ENCODE peak calls at places on chromosome 22, in four cellular contexts. One of them, this sample, is unnamed.

GRCh38 chr22:45331486-45331885 is 21.8 kb downstream of the FAM118A start:
- DNase-seq in DMS79: no peak
- DNase-seq in naive thymus-derived CD4-positive, alpha-beta T cell: no peak
- DNase-seq in RWPE1: no peak
- DNase-seq in this sample: no peak

GRCh38 chr22:25563757-25564319 is 637 bp upstream of the GRK3 start:
- DNase-seq in DMS79: no peak
- DNase-seq in naive thymus-derived CD4-positive, alpha-beta T cell: no peak
- DNase-seq in RWPE1: no peak
- DNase-seq in this sample: peak

GRCh38 chr22:44648821-44649566 is 53.0 kb upstream of the PRR5 start:
- DNase-seq in DMS79: no peak
- DNase-seq in naive thymus-derived CD4-positive, alpha-beta T cell: no peak
- DNase-seq in RWPE1: peak
- DNase-seq in this sample: peak

GRCh38 chr22:50531546-50532352 is 1.9 kb upstream of the TYMP start:
- DNase-seq in DMS79: no peak
- DNase-seq in naive thymus-derived CD4-positive, alpha-beta T cell: peak
- DNase-seq in RWPE1: no peak
- DNase-seq in this sample: peak

GRCh38 chr22:22710719-22711531 is 66.5 kb downstream of the GGTLC2 start:
- DNase-seq in DMS79: no peak
- DNase-seq in naive thymus-derived CD4-positive, alpha-beta T cell: peak
- DNase-seq in RWPE1: peak
- DNase-seq in this sample: peak

GRCh38 chr22:45533731-45534130 is 31.0 kb downstream of the FBLN1 start:
- DNase-seq in DMS79: no peak
- DNase-seq in naive thymus-derived CD4-positive, alpha-beta T cell: no peak
- DNase-seq in RWPE1: no peak
- DNase-seq in this sample: no peak

GRCh38 chr22:31393890-31394289 is 5.5 kb upstream of the DRG1 start:
- DNase-seq in DMS79: no peak
- DNase-seq in naive thymus-derived CD4-positive, alpha-beta T cell: no peak
- DNase-seq in RWPE1: no peak
- DNase-seq in this sample: no peak

GRCh38 chr22:20989323-20990138 is 7.4 kb downstream of the LZTR1 start:
- DNase-seq in DMS79: no peak
- DNase-seq in naive thymus-derived CD4-positive, alpha-beta T cell: no peak
- DNase-seq in RWPE1: no peak
- DNase-seq in this sample: no peak

GRCh38 chr22:42321908-42322561 is 51.6 kb upstream of the TCF20 start:
- DNase-seq in DMS79: peak
- DNase-seq in naive thymus-derived CD4-positive, alpha-beta T cell: no peak
- DNase-seq in RWPE1: no peak
- DNase-seq in this sample: peak

GRCh38 chr22:40679249-40679963 is at the start of gene MCHR1:
- DNase-seq in DMS79: no peak
- DNase-seq in naive thymus-derived CD4-positive, alpha-beta T cell: no peak
- DNase-seq in RWPE1: no peak
- DNase-seq in this sample: no peak

GRCh38 chr22:21451545-21452520 is 15.4 kb upstream of the TMEM191C start:
- DNase-seq in DMS79: no peak
- DNase-seq in naive thymus-derived CD4-positive, alpha-beta T cell: no peak
- DNase-seq in RWPE1: no peak
- DNase-seq in this sample: no peak

GRCh38 chr22:41833369-41834004 is 582 bp downstream of the SREBF2 start:
- DNase-seq in DMS79: no peak
- DNase-seq in naive thymus-derived CD4-positive, alpha-beta T cell: peak
- DNase-seq in RWPE1: no peak
- DNase-seq in this sample: no peak

GRCh38 chr22:42500164-42500835 is 19.3 kb downstream of the RRP7A start:
- DNase-seq in DMS79: no peak
- DNase-seq in naive thymus-derived CD4-positive, alpha-beta T cell: peak
- DNase-seq in RWPE1: peak
- DNase-seq in this sample: peak

GRCh38 chr22:19398206-19398605 is 33.3 kb downstream of the HIRA start:
- DNase-seq in DMS79: no peak
- DNase-seq in naive thymus-derived CD4-positive, alpha-beta T cell: no peak
- DNase-seq in RWPE1: no peak
- DNase-seq in this sample: no peak

GRCh38 chr22:18067548-18068341 is 10.0 kb upstream of the PEX26 start:
- DNase-seq in DMS79: no peak
- DNase-seq in naive thymus-derived CD4-positive, alpha-beta T cell: no peak
- DNase-seq in RWPE1: no peak
- DNase-seq in this sample: no peak

GRCh38 chr22:41237036-41237706 is 3.6 kb downstream of the CHADL start:
- DNase-seq in DMS79: peak
- DNase-seq in naive thymus-derived CD4-positive, alpha-beta T cell: no peak
- DNase-seq in RWPE1: no peak
- DNase-seq in this sample: no peak

GRCh38 chr22:49969751-49970527 is 9.4 kb downstream of the PIM3 start:
- DNase-seq in DMS79: no peak
- DNase-seq in naive thymus-derived CD4-positive, alpha-beta T cell: no peak
- DNase-seq in RWPE1: no peak
- DNase-seq in this sample: no peak

GRCh38 chr22:26031641-26032040 is 137.6 kb upstream of the SEZ6L start:
- DNase-seq in DMS79: no peak
- DNase-seq in naive thymus-derived CD4-positive, alpha-beta T cell: no peak
- DNase-seq in RWPE1: no peak
- DNase-seq in this sample: no peak